ENCODE peak calls at places on chromosomes 4 and X, in six cellular contexts. One of them, this sample, is unnamed.

GRCh38 chr4:24495388-24495787 is 89.0 kb downstream of the DHX15 start:
- DNase-seq in activated CD4-positive, alpha-beta T cell treated with anti-CD3 and anti-CD28 coated beads for 1 hour: no peak
- DNase-seq in OCI-LY7: no peak
- DNase-seq in GOT3: no peak
- DNase-seq in stimulated activated CD4-positive, alpha-beta T cell treated with anti-CD3 and anti-CD28 coated beads, Interleukin-1b, Interleukin-23, amount 100 ng/mL, for 4 hours: no peak
- DNase-seq in NCI-H82: no peak
- DNase-seq in this sample: no peak

GRCh38 chr4:137509855-137510282 is 22.4 kb downstream of the PCDH18 start:
- DNase-seq in activated CD4-positive, alpha-beta T cell treated with anti-CD3 and anti-CD28 coated beads for 1 hour: no peak
- DNase-seq in OCI-LY7: no peak
- DNase-seq in GOT3: no peak
- DNase-seq in stimulated activated CD4-positive, alpha-beta T cell treated with anti-CD3 and anti-CD28 coated beads, Interleukin-1b, Interleukin-23, amount 100 ng/mL, for 4 hours: no peak
- DNase-seq in NCI-H82: no peak
- DNase-seq in this sample: no peak

GRCh38 chrX:116490091-116490490 is 27.3 kb upstream of the CT83 start:
- DNase-seq in activated CD4-positive, alpha-beta T cell treated with anti-CD3 and anti-CD28 coated beads for 1 hour: no peak
- DNase-seq in OCI-LY7: peak
- DNase-seq in GOT3: no peak
- DNase-seq in stimulated activated CD4-positive, alpha-beta T cell treated with anti-CD3 and anti-CD28 coated beads, Interleukin-1b, Interleukin-23, amount 100 ng/mL, for 4 hours: no peak
- DNase-seq in NCI-H82: peak
- DNase-seq in this sample: no peak

GRCh38 chr4:1967512-1968149 is 41.1 kb downstream of the NELFA start:
- DNase-seq in activated CD4-positive, alpha-beta T cell treated with anti-CD3 and anti-CD28 coated beads for 1 hour: no peak
- DNase-seq in OCI-LY7: no peak
- DNase-seq in GOT3: no peak
- DNase-seq in stimulated activated CD4-positive, alpha-beta T cell treated with anti-CD3 and anti-CD28 coated beads, Interleukin-1b, Interleukin-23, amount 100 ng/mL, for 4 hours: no peak
- DNase-seq in NCI-H82: no peak
- DNase-seq in this sample: no peak

GRCh38 chr4:124060261-124060918 is 652.1 kb downstream of the ANKRD50 start:
- DNase-seq in activated CD4-positive, alpha-beta T cell treated with anti-CD3 and anti-CD28 coated beads for 1 hour: no peak
- DNase-seq in OCI-LY7: peak
- DNase-seq in GOT3: no peak
- DNase-seq in stimulated activated CD4-positive, alpha-beta T cell treated with anti-CD3 and anti-CD28 coated beads, Interleukin-1b, Interleukin-23, amount 100 ng/mL, for 4 hours: no peak
- DNase-seq in NCI-H82: no peak
- DNase-seq in this sample: no peak

GRCh38 chrX:119638725-119639471 is 32.7 kb upstream of the NKRF start:
- DNase-seq in activated CD4-positive, alpha-beta T cell treated with anti-CD3 and anti-CD28 coated beads for 1 hour: no peak
- DNase-seq in OCI-LY7: no peak
- DNase-seq in GOT3: no peak
- DNase-seq in stimulated activated CD4-positive, alpha-beta T cell treated with anti-CD3 and anti-CD28 coated beads, Interleukin-1b, Interleukin-23, amount 100 ng/mL, for 4 hours: no peak
- DNase-seq in NCI-H82: no peak
- DNase-seq in this sample: no peak

GRCh38 chrX:136146614-136147319 is 566 bp upstream of the FHL1 start:
- DNase-seq in activated CD4-positive, alpha-beta T cell treated with anti-CD3 and anti-CD28 coated beads for 1 hour: no peak
- DNase-seq in OCI-LY7: no peak
- DNase-seq in GOT3: no peak
- DNase-seq in stimulated activated CD4-positive, alpha-beta T cell treated with anti-CD3 and anti-CD28 coated beads, Interleukin-1b, Interleukin-23, amount 100 ng/mL, for 4 hours: peak
- DNase-seq in NCI-H82: peak
- DNase-seq in this sample: no peak

GRCh38 chr4:120718979-120719566 is 203.5 kb downstream of the PRDM5 start:
- DNase-seq in activated CD4-positive, alpha-beta T cell treated with anti-CD3 and anti-CD28 coated beads for 1 hour: no peak
- DNase-seq in OCI-LY7: peak
- DNase-seq in GOT3: no peak
- DNase-seq in stimulated activated CD4-positive, alpha-beta T cell treated with anti-CD3 and anti-CD28 coated beads, Interleukin-1b, Interleukin-23, amount 100 ng/mL, for 4 hours: no peak
- DNase-seq in NCI-H82: peak
- DNase-seq in this sample: no peak

GRCh38 chrX:72276478-72276953 is 532 bp downstream of the RPS4X start:
- DNase-seq in activated CD4-positive, alpha-beta T cell treated with anti-CD3 and anti-CD28 coated beads for 1 hour: no peak
- DNase-seq in OCI-LY7: no peak
- DNase-seq in GOT3: no peak
- DNase-seq in stimulated activated CD4-positive, alpha-beta T cell treated with anti-CD3 and anti-CD28 coated beads, Interleukin-1b, Interleukin-23, amount 100 ng/mL, for 4 hours: no peak
- DNase-seq in NCI-H82: no peak
- DNase-seq in this sample: no peak

GRCh38 chr4:98945297-98945850 is 16.4 kb upstream of the EIF4E start:
- DNase-seq in activated CD4-positive, alpha-beta T cell treated with anti-CD3 and anti-CD28 coated beads for 1 hour: no peak
- DNase-seq in OCI-LY7: no peak
- DNase-seq in GOT3: no peak
- DNase-seq in stimulated activated CD4-positive, alpha-beta T cell treated with anti-CD3 and anti-CD28 coated beads, Interleukin-1b, Interleukin-23, amount 100 ng/mL, for 4 hours: no peak
- DNase-seq in NCI-H82: no peak
- DNase-seq in this sample: no peak

GRCh38 chr4:11904117-11904535 is 475.4 kb upstream of the HS3ST1 start:
- DNase-seq in activated CD4-positive, alpha-beta T cell treated with anti-CD3 and anti-CD28 coated beads for 1 hour: no peak
- DNase-seq in OCI-LY7: no peak
- DNase-seq in GOT3: no peak
- DNase-seq in stimulated activated CD4-positive, alpha-beta T cell treated with anti-CD3 and anti-CD28 coated beads, Interleukin-1b, Interleukin-23, amount 100 ng/mL, for 4 hours: no peak
- DNase-seq in NCI-H82: no peak
- DNase-seq in this sample: no peak

GRCh38 chrX:103919336-103919682 is 43.1 kb upstream of the TMSB15B start:
- DNase-seq in activated CD4-positive, alpha-beta T cell treated with anti-CD3 and anti-CD28 coated beads for 1 hour: no peak
- DNase-seq in OCI-LY7: peak
- DNase-seq in GOT3: no peak
- DNase-seq in stimulated activated CD4-positive, alpha-beta T cell treated with anti-CD3 and anti-CD28 coated beads, Interleukin-1b, Interleukin-23, amount 100 ng/mL, for 4 hours: no peak
- DNase-seq in NCI-H82: peak
- DNase-seq in this sample: no peak

GRCh38 chrX:11080721-11081120 is 30.4 kb upstream of the HCCS start:
- DNase-seq in activated CD4-positive, alpha-beta T cell treated with anti-CD3 and anti-CD28 coated beads for 1 hour: no peak
- DNase-seq in OCI-LY7: no peak
- DNase-seq in GOT3: no peak
- DNase-seq in stimulated activated CD4-positive, alpha-beta T cell treated with anti-CD3 and anti-CD28 coated beads, Interleukin-1b, Interleukin-23, amount 100 ng/mL, for 4 hours: no peak
- DNase-seq in NCI-H82: no peak
- DNase-seq in this sample: no peak

GRCh38 chrX:113929004-113929403 is 654.9 kb upstream of the HTR2C start:
- DNase-seq in activated CD4-positive, alpha-beta T cell treated with anti-CD3 and anti-CD28 coated beads for 1 hour: no peak
- DNase-seq in OCI-LY7: peak
- DNase-seq in GOT3: no peak
- DNase-seq in stimulated activated CD4-positive, alpha-beta T cell treated with anti-CD3 and anti-CD28 coated beads, Interleukin-1b, Interleukin-23, amount 100 ng/mL, for 4 hours: no peak
- DNase-seq in NCI-H82: peak
- DNase-seq in this sample: peak

GRCh38 chrX:133359466-133359865 is 55.8 kb downstream of the GPC4 start:
- DNase-seq in activated CD4-positive, alpha-beta T cell treated with anti-CD3 and anti-CD28 coated beads for 1 hour: no peak
- DNase-seq in OCI-LY7: no peak
- DNase-seq in GOT3: no peak
- DNase-seq in stimulated activated CD4-positive, alpha-beta T cell treated with anti-CD3 and anti-CD28 coated beads, Interleukin-1b, Interleukin-23, amount 100 ng/mL, for 4 hours: no peak
- DNase-seq in NCI-H82: no peak
- DNase-seq in this sample: no peak

GRCh38 chrX:50971390-50971789 is 60.9 kb downstream of the BMP15 start:
- DNase-seq in activated CD4-positive, alpha-beta T cell treated with anti-CD3 and anti-CD28 coated beads for 1 hour: no peak
- DNase-seq in OCI-LY7: no peak
- DNase-seq in GOT3: no peak
- DNase-seq in stimulated activated CD4-positive, alpha-beta T cell treated with anti-CD3 and anti-CD28 coated beads, Interleukin-1b, Interleukin-23, amount 100 ng/mL, for 4 hours: no peak
- DNase-seq in NCI-H82: no peak
- DNase-seq in this sample: no peak

GRCh38 chr4:186825069-186825468 is 101.4 kb upstream of the FAT1 start:
- DNase-seq in activated CD4-positive, alpha-beta T cell treated with anti-CD3 and anti-CD28 coated beads for 1 hour: no peak
- DNase-seq in OCI-LY7: no peak
- DNase-seq in GOT3: no peak
- DNase-seq in stimulated activated CD4-positive, alpha-beta T cell treated with anti-CD3 and anti-CD28 coated beads, Interleukin-1b, Interleukin-23, amount 100 ng/mL, for 4 hours: no peak
- DNase-seq in NCI-H82: no peak
- DNase-seq in this sample: no peak

GRCh38 chrX:114500622-114501021 is 83.3 kb upstream of the HTR2C start:
- DNase-seq in activated CD4-positive, alpha-beta T cell treated with anti-CD3 and anti-CD28 coated beads for 1 hour: no peak
- DNase-seq in OCI-LY7: no peak
- DNase-seq in GOT3: no peak
- DNase-seq in stimulated activated CD4-positive, alpha-beta T cell treated with anti-CD3 and anti-CD28 coated beads, Interleukin-1b, Interleukin-23, amount 100 ng/mL, for 4 hours: no peak
- DNase-seq in NCI-H82: no peak
- DNase-seq in this sample: peak

GRCh38 chr4:2936773-2937145 is 26.4 kb downstream of the NOP14 start:
- DNase-seq in activated CD4-positive, alpha-beta T cell treated with anti-CD3 and anti-CD28 coated beads for 1 hour: no peak
- DNase-seq in OCI-LY7: peak
- DNase-seq in GOT3: peak
- DNase-seq in stimulated activated CD4-positive, alpha-beta T cell treated with anti-CD3 and anti-CD28 coated beads, Interleukin-1b, Interleukin-23, amount 100 ng/mL, for 4 hours: no peak
- DNase-seq in NCI-H82: peak
- DNase-seq in this sample: no peak

GRCh38 chr4:12472082-12472481 is 1012.1 kb downstream of the RAB28 start:
- DNase-seq in activated CD4-positive, alpha-beta T cell treated with anti-CD3 and anti-CD28 coated beads for 1 hour: no peak
- DNase-seq in OCI-LY7: no peak
- DNase-seq in GOT3: no peak
- DNase-seq in stimulated activated CD4-positive, alpha-beta T cell treated with anti-CD3 and anti-CD28 coated beads, Interleukin-1b, Interleukin-23, amount 100 ng/mL, for 4 hours: no peak
- DNase-seq in NCI-H82: no peak
- DNase-seq in this sample: no peak

GRCh38 chr4:151184523-151185458 is 85.4 kb downstream of the RPS3A start:
- DNase-seq in activated CD4-positive, alpha-beta T cell treated with anti-CD3 and anti-CD28 coated beads for 1 hour: no peak
- DNase-seq in OCI-LY7: no peak
- DNase-seq in GOT3: no peak
- DNase-seq in stimulated activated CD4-positive, alpha-beta T cell treated with anti-CD3 and anti-CD28 coated beads, Interleukin-1b, Interleukin-23, amount 100 ng/mL, for 4 hours: no peak
- DNase-seq in NCI-H82: no peak
- DNase-seq in this sample: no peak

GRCh38 chr4:94841864-94842221 is 84.1 kb downstream of the BMPR1B start:
- DNase-seq in activated CD4-positive, alpha-beta T cell treated with anti-CD3 and anti-CD28 coated beads for 1 hour: no peak
- DNase-seq in OCI-LY7: no peak
- DNase-seq in GOT3: no peak
- DNase-seq in stimulated activated CD4-positive, alpha-beta T cell treated with anti-CD3 and anti-CD28 coated beads, Interleukin-1b, Interleukin-23, amount 100 ng/mL, for 4 hours: no peak
- DNase-seq in NCI-H82: no peak
- DNase-seq in this sample: no peak

GRCh38 chrX:69285881-69286545 is 120.8 kb upstream of the PJA1 start:
- DNase-seq in activated CD4-positive, alpha-beta T cell treated with anti-CD3 and anti-CD28 coated beads for 1 hour: peak
- DNase-seq in OCI-LY7: peak
- DNase-seq in GOT3: no peak
- DNase-seq in stimulated activated CD4-positive, alpha-beta T cell treated with anti-CD3 and anti-CD28 coated beads, Interleukin-1b, Interleukin-23, amount 100 ng/mL, for 4 hours: peak
- DNase-seq in NCI-H82: peak
- DNase-seq in this sample: no peak

GRCh38 chrX:117996918-117997480 is 119.6 kb downstream of the KLHL13 start:
- DNase-seq in activated CD4-positive, alpha-beta T cell treated with anti-CD3 and anti-CD28 coated beads for 1 hour: no peak
- DNase-seq in OCI-LY7: no peak
- DNase-seq in GOT3: no peak
- DNase-seq in stimulated activated CD4-positive, alpha-beta T cell treated with anti-CD3 and anti-CD28 coated beads, Interleukin-1b, Interleukin-23, amount 100 ng/mL, for 4 hours: no peak
- DNase-seq in NCI-H82: peak
- DNase-seq in this sample: no peak

GRCh38 chr4:105179539-105180401 is 33.1 kb downstream of the TET2 start:
- DNase-seq in activated CD4-positive, alpha-beta T cell treated with anti-CD3 and anti-CD28 coated beads for 1 hour: no peak
- DNase-seq in OCI-LY7: no peak
- DNase-seq in GOT3: no peak
- DNase-seq in stimulated activated CD4-positive, alpha-beta T cell treated with anti-CD3 and anti-CD28 coated beads, Interleukin-1b, Interleukin-23, amount 100 ng/mL, for 4 hours: no peak
- DNase-seq in NCI-H82: peak
- DNase-seq in this sample: no peak